ENCODE peak calls at places on chromosome 6, in six cellular contexts. One of them, this sample, is unnamed.

GRCh38 chr6:34709386-34709785 is 12.8 kb upstream of the ILRUN start:
- DNase-seq in WERI-Rb-1: peak; percentile 42
- DNase-seq in cardiac fibroblast: peak; percentile 37
- DNase-seq in neural progenitor cell: no peak
- DNase-seq in AG04450: peak; percentile 33
- DNase-seq in WTC11: no peak
- DNase-seq in this sample: peak; percentile 24

GRCh38 chr6:144019929-144020328 is 11.9 kb upstream of the PLAGL1 start:
- DNase-seq in WERI-Rb-1: no peak
- DNase-seq in cardiac fibroblast: no peak
- DNase-seq in neural progenitor cell: no peak
- DNase-seq in AG04450: no peak
- DNase-seq in WTC11: no peak
- DNase-seq in this sample: no peak

GRCh38 chr6:1952726-1953360 is 292.6 kb downstream of the GMDS start:
- DNase-seq in WERI-Rb-1: no peak
- DNase-seq in cardiac fibroblast: peak; percentile 98
- DNase-seq in neural progenitor cell: no peak
- DNase-seq in AG04450: peak; percentile 96
- DNase-seq in WTC11: no peak
- DNase-seq in this sample: no peak

GRCh38 chr6:1122083-1122482 is 189.8 kb upstream of the FOXQ1 start:
- DNase-seq in WERI-Rb-1: no peak
- DNase-seq in cardiac fibroblast: no peak
- DNase-seq in neural progenitor cell: no peak
- DNase-seq in AG04450: no peak
- DNase-seq in WTC11: no peak
- DNase-seq in this sample: no peak

GRCh38 chr6:126143650-126144260 is 157.4 kb downstream of the TRMT11 start:
- DNase-seq in WERI-Rb-1: no peak
- DNase-seq in cardiac fibroblast: peak; percentile 5
- DNase-seq in neural progenitor cell: peak; percentile 91
- DNase-seq in AG04450: no peak
- DNase-seq in WTC11: no peak
- DNase-seq in this sample: no peak

GRCh38 chr6:2263896-2264295 is 18.5 kb upstream of the GMDS start:
- DNase-seq in WERI-Rb-1: no peak
- DNase-seq in cardiac fibroblast: no peak
- DNase-seq in neural progenitor cell: no peak
- DNase-seq in AG04450: no peak
- DNase-seq in WTC11: no peak
- DNase-seq in this sample: no peak

GRCh38 chr6:41581381-41581991 is 35.3 kb downstream of the FOXP4 start:
- DNase-seq in WERI-Rb-1: peak; percentile 84
- DNase-seq in cardiac fibroblast: peak; percentile 87
- DNase-seq in neural progenitor cell: no peak
- DNase-seq in AG04450: peak; percentile 59
- DNase-seq in WTC11: no peak
- DNase-seq in this sample: no peak

GRCh38 chr6:10531513-10531912 is 10.4 kb downstream of the GCNT2 start:
- DNase-seq in WERI-Rb-1: no peak
- DNase-seq in cardiac fibroblast: no peak
- DNase-seq in neural progenitor cell: no peak
- DNase-seq in AG04450: no peak
- DNase-seq in WTC11: no peak
- DNase-seq in this sample: no peak

DNA sequence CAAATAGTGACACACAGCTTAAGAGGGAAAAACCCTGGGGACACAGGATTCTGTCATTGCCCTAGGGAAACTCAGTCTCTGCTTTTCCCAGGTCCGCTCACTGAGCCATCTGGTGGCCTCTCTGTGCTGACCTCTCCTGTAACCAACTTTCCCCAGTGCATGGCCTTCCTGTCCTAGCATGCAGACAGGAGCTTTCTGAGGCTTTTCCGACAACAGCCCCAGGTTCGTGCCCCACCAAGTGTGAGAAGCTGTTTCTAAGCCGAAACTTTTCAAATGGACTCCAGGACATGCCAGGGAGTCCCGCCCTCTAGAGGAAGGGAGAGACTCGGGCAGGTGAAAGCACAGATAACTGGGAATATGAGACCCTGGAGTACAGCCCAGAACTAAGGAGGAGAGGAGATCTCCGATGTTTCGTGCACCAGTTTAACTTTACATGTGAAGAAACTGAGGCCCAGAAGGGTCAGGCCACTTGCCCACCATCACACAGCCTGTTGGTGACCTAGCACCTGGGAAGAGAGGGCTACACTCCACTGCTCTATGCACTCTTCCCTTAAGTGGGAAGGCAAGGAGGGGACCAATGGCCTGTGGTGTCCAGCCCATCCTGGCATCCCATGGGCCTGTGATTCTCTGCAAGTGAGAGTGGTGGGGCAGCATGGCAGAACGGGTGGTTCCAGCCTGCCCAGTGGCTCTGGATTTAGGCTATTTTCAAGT is 46.2 kb downstream of the RPP40 start:
- DNase-seq in WERI-Rb-1: peak; percentile 40
- DNase-seq in cardiac fibroblast: peak; percentile 49
- DNase-seq in neural progenitor cell: peak; percentile 44
- DNase-seq in AG04450: no peak
- DNase-seq in WTC11: peak; percentile 46
- DNase-seq in this sample: no peak
- TF ChIP-seq CTCF in WERI-Rb-1: peak; percentile 68
- TF ChIP-seq CTCF in cardiac fibroblast: peak; percentile 21
- TF ChIP-seq CTCF in neural progenitor cell: peak; percentile 57
- TF ChIP-seq CTCF in AG04450: peak; percentile 27
- TF ChIP-seq CTCF in WTC11: peak; percentile 27
- TF ChIP-seq CTCF in this sample: peak; percentile 18

GRCh38 chr6:75215291-75215690 is 9.4 kb upstream of the COL12A1 start:
- DNase-seq in WERI-Rb-1: no peak
- DNase-seq in cardiac fibroblast: no peak
- DNase-seq in neural progenitor cell: no peak
- DNase-seq in AG04450: no peak
- DNase-seq in WTC11: no peak
- DNase-seq in this sample: no peak

GRCh38 chr6:75210885-75211739 is 5.3 kb upstream of the COL12A1 start:
- DNase-seq in WERI-Rb-1: peak; percentile 29
- DNase-seq in cardiac fibroblast: peak; percentile 86
- DNase-seq in neural progenitor cell: peak; percentile 83
- DNase-seq in AG04450: peak; percentile 52
- DNase-seq in WTC11: no peak
- DNase-seq in this sample: no peak

GRCh38 chr6:75211920-75212590 is 6.2 kb upstream of the COL12A1 start:
- DNase-seq in WERI-Rb-1: no peak
- DNase-seq in cardiac fibroblast: peak; percentile 12
- DNase-seq in neural progenitor cell: no peak
- DNase-seq in AG04450: no peak
- DNase-seq in WTC11: no peak
- DNase-seq in this sample: no peak

GRCh38 chr6:75213112-75213511 is 7.3 kb upstream of the COL12A1 start:
- DNase-seq in WERI-Rb-1: no peak
- DNase-seq in cardiac fibroblast: peak; percentile 54
- DNase-seq in neural progenitor cell: no peak
- DNase-seq in AG04450: no peak
- DNase-seq in WTC11: no peak
- DNase-seq in this sample: no peak

GRCh38 chr6:75213732-75214131 is 7.9 kb upstream of the COL12A1 start:
- DNase-seq in WERI-Rb-1: no peak
- DNase-seq in cardiac fibroblast: no peak
- DNase-seq in neural progenitor cell: no peak
- DNase-seq in AG04450: no peak
- DNase-seq in WTC11: no peak
- DNase-seq in this sample: no peak
- TF ChIP-seq CTCF in WERI-Rb-1: peak; percentile 10
- TF ChIP-seq CTCF in cardiac fibroblast: no peak
- TF ChIP-seq CTCF in neural progenitor cell: peak; percentile 11
- TF ChIP-seq CTCF in AG04450: no peak
- TF ChIP-seq CTCF in WTC11: no peak
- TF ChIP-seq CTCF in this sample: no peak

GRCh38 chr6:7899046-7899888 is 11.3 kb downstream of the TXNDC5 start:
- DNase-seq in WERI-Rb-1: peak; percentile 38
- DNase-seq in cardiac fibroblast: no peak
- DNase-seq in neural progenitor cell: peak; percentile 60
- DNase-seq in AG04450: no peak
- DNase-seq in WTC11: peak; percentile 15
- DNase-seq in this sample: peak; percentile 51
- TF ChIP-seq CTCF in WERI-Rb-1: peak; percentile 50
- TF ChIP-seq CTCF in cardiac fibroblast: peak; percentile 8
- TF ChIP-seq CTCF in neural progenitor cell: peak; percentile 37
- TF ChIP-seq CTCF in AG04450: no peak
- TF ChIP-seq CTCF in WTC11: no peak
- TF ChIP-seq CTCF in this sample: no peak

DNA sequence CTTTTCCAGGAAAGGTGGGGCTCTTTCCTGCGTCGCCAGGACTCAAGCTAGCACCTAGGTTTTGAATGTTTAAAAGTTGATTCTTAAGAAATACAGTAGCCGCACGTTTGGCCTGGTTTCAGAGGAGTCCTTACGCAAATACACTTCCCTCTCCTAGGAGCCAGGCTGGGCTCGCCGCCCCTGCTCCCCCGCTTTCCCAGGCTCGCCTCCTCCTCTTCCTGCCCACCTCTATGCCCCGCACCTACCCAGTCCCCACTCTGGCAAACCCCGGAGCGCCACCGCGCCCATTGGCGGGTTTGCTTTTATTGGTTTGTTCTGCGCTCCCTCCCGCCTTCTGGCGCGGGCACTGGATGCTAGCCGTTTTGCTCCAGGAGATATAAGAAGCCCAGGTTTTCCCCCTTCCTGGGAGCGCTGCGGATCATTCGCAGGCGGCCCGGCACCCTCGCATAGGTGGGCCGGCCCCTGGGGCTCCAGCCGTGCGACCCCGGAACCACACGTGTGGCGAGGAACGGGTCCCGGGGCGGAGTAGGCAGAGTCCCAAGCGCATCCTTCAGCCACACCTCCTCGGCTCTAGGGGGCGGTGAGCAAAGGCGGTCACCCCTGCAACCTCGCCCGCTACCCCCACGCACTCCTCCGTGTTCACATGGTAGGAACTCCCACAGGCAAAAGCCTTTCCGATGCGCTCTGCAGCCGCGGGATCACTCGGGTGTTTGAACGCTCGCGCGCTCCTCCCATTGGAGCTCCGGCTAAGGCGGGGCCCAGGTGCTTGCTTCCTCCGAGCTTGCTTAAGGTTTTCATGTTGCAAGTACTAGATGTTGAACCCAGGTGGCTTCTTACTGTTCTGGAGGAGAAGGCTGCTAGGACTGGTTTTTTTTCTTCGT is 119.0 kb downstream of the RTN4IP1 start:
- DNase-seq in WERI-Rb-1: peak; percentile 66
- DNase-seq in cardiac fibroblast: peak; percentile 47
- DNase-seq in neural progenitor cell: peak; percentile 69
- DNase-seq in AG04450: no peak
- DNase-seq in WTC11: peak; percentile 65
- DNase-seq in this sample: peak; percentile 53
- TF ChIP-seq CTCF in WERI-Rb-1: peak; percentile 43
- TF ChIP-seq CTCF in cardiac fibroblast: no peak
- TF ChIP-seq CTCF in neural progenitor cell: peak; percentile 33
- TF ChIP-seq CTCF in AG04450: no peak
- TF ChIP-seq CTCF in WTC11: no peak
- TF ChIP-seq CTCF in this sample: no peak

GRCh38 chr6:44742828-44743372 is 355.4 kb downstream of the CDC5L start:
- DNase-seq in WERI-Rb-1: no peak
- DNase-seq in cardiac fibroblast: no peak
- DNase-seq in neural progenitor cell: no peak
- DNase-seq in AG04450: no peak
- DNase-seq in WTC11: no peak
- DNase-seq in this sample: no peak

GRCh38 chr6:44738652-44739141 is 351.2 kb downstream of the CDC5L start:
- DNase-seq in WERI-Rb-1: no peak
- DNase-seq in cardiac fibroblast: peak; percentile 88
- DNase-seq in neural progenitor cell: peak; percentile 18
- DNase-seq in AG04450: no peak
- DNase-seq in WTC11: no peak
- DNase-seq in this sample: peak; percentile 42

GRCh38 chr6:44740566-44741120 is 353.1 kb downstream of the CDC5L start:
- DNase-seq in WERI-Rb-1: peak; percentile 56
- DNase-seq in cardiac fibroblast: no peak
- DNase-seq in neural progenitor cell: no peak
- DNase-seq in AG04450: no peak
- DNase-seq in WTC11: no peak
- DNase-seq in this sample: no peak

GRCh38 chr6:44739163-44739562 is 351.7 kb downstream of the CDC5L start:
- DNase-seq in WERI-Rb-1: no peak
- DNase-seq in cardiac fibroblast: no peak
- DNase-seq in neural progenitor cell: peak; percentile 1
- DNase-seq in AG04450: no peak
- DNase-seq in WTC11: no peak
- DNase-seq in this sample: no peak

GRCh38 chr6:44742201-44742600 is 354.7 kb downstream of the CDC5L start:
- DNase-seq in WERI-Rb-1: no peak
- DNase-seq in cardiac fibroblast: no peak
- DNase-seq in neural progenitor cell: no peak
- DNase-seq in AG04450: no peak
- DNase-seq in WTC11: no peak
- DNase-seq in this sample: no peak
- TF ChIP-seq CTCF in WERI-Rb-1: no peak
- TF ChIP-seq CTCF in cardiac fibroblast: no peak
- TF ChIP-seq CTCF in neural progenitor cell: no peak
- TF ChIP-seq CTCF in AG04450: no peak
- TF ChIP-seq CTCF in WTC11: no peak
- TF ChIP-seq CTCF in this sample: no peak

GRCh38 chr6:69732045-69732444 is 64.8 kb downstream of the LMBRD1 start:
- DNase-seq in WERI-Rb-1: no peak
- DNase-seq in cardiac fibroblast: peak; percentile 61
- DNase-seq in neural progenitor cell: no peak
- DNase-seq in AG04450: no peak
- DNase-seq in WTC11: no peak
- DNase-seq in this sample: no peak

GRCh38 chr6:69729870-69730449 is 66.8 kb downstream of the LMBRD1 start:
- DNase-seq in WERI-Rb-1: no peak
- DNase-seq in cardiac fibroblast: peak; percentile 32
- DNase-seq in neural progenitor cell: no peak
- DNase-seq in AG04450: no peak
- DNase-seq in WTC11: no peak
- DNase-seq in this sample: no peak

GRCh38 chr6:69735029-69735428 is 61.8 kb downstream of the LMBRD1 start:
- DNase-seq in WERI-Rb-1: no peak
- DNase-seq in cardiac fibroblast: no peak
- DNase-seq in neural progenitor cell: no peak
- DNase-seq in AG04450: no peak
- DNase-seq in WTC11: no peak
- DNase-seq in this sample: no peak

GRCh38 chr6:69732640-69733039 is 64.2 kb downstream of the LMBRD1 start:
- DNase-seq in WERI-Rb-1: no peak
- DNase-seq in cardiac fibroblast: peak; percentile 48
- DNase-seq in neural progenitor cell: no peak
- DNase-seq in AG04450: no peak
- DNase-seq in WTC11: no peak
- DNase-seq in this sample: no peak
- TF ChIP-seq CTCF in WERI-Rb-1: no peak
- TF ChIP-seq CTCF in cardiac fibroblast: peak; percentile 31
- TF ChIP-seq CTCF in neural progenitor cell: peak; percentile 21
- TF ChIP-seq CTCF in AG04450: peak; percentile 22
- TF ChIP-seq CTCF in WTC11: no peak
- TF ChIP-seq CTCF in this sample: no peak